ENCODE peak calls at places on chromosomes 1 and 21, in seven cellular contexts. I, C, T, X, H, W and E are unnamed samples.

GRCh38 chr21:33924766-33925100 is 9.1 kb upstream of the ATP5PO start:
- DNase-seq in H (peak), T (peak), W (no peak), X (no peak), I (no peak), C (no peak), E (no peak)

GRCh38 chr1:220631238-220631842 is 58.8 kb upstream of the C1orf115 start:
- DNase-seq in T (peak), H (no peak), C (peak), I (no peak), W (no peak), X (no peak), E (no peak)

GRCh38 chr1:113103048-113103447 is 30.1 kb downstream of the LRIG2 start:
- DNase-seq in I (no peak), C (no peak), H (no peak), X (no peak), T (peak), W (no peak), E (no peak)

GRCh38 chr1:111565079-111565478 is 54.5 kb upstream of the RAP1A start:
- DNase-seq in W (peak), C (peak), X (no peak), H (peak), I (peak), T (peak), E (peak)

GRCh38 chr1:114009393-114009792 is 30.1 kb downstream of the OLFML3 start:
- DNase-seq in C (peak), W (peak), I (peak), H (peak), X (no peak), T (peak), E (no peak)

GRCh38 chr1:200929530-200930278 is 35.0 kb downstream of the INAVA start:
- DNase-seq in W (no peak), T (no peak), C (no peak), X (no peak), I (no peak), H (no peak), E (no peak)

GRCh38 chr1:14149431-14149830 is 449.1 kb upstream of the KAZN start:
- DNase-seq in X (no peak), W (no peak), C (peak), I (peak), T (peak), H (no peak), E (no peak)

GRCh38 chr21:42413500-42413899 is 9.8 kb downstream of the UBASH3A start:
- DNase-seq in H (no peak), I (no peak), C (no peak), X (no peak), T (no peak), W (no peak), E (no peak)

GRCh38 chr1:156746716-156747631 is 4.5 kb downstream of the HDGF start:
- DNase-seq in I (peak), H (peak), X (no peak), C (peak), T (peak), W (peak), E (peak)

GRCh38 chr1:87803395-87803794 is 474.7 kb downstream of the LMO4 start:
- DNase-seq in T (no peak), W (no peak), H (no peak), C (no peak), I (no peak), X (no peak), E (no peak)

GRCh38 chr1:33176362-33176850 is 5.4 kb downstream of the TRIM62 start:
- DNase-seq in H (no peak), T (peak), W (peak), X (no peak), I (peak), C (peak), E (no peak)

GRCh38 chr1:219323426-219323825 is 149.7 kb downstream of the LYPLAL1 start:
- DNase-seq in H (no peak), W (peak), I (peak), C (peak), X (no peak), T (no peak), E (peak)

GRCh38 chr1:77039739-77040138 is 172.5 kb downstream of the ST6GALNAC5 start:
- DNase-seq in X (no peak), W (peak), H (no peak), T (peak), C (peak), I (peak), E (peak)

GRCh38 chr1:181033128-181033798 is 520 bp upstream of the MR1 start:
- DNase-seq in X (no peak), W (peak), H (peak), T (peak), C (peak), I (no peak), E (no peak)

GRCh38 chr1:111219466-111220286 is 7.8 kb upstream of the CHI3L2 start:
- DNase-seq in T (no peak), X (peak), C (no peak), W (no peak), I (no peak), H (peak), E (no peak)

GRCh38 chr1:10897981-10898728 is 101.7 kb upstream of the CASZ1 start:
- DNase-seq in C (no peak), H (peak), W (no peak), X (no peak), T (peak), I (peak), E (peak)

GRCh38 chr1:168279253-168279652 is 1.4 kb upstream of the TBX19 start:
- DNase-seq in T (no peak), H (no peak), W (no peak), C (no peak), I (no peak), X (no peak), E (no peak)

GRCh38 chr1:100835866-100836842 is 58.5 kb downstream of the EXTL2 start:
- DNase-seq in T (peak), W (peak), C (peak), H (no peak), X (no peak), I (no peak), E (no peak)

GRCh38 chr1:161073474-161074121 is 3.9 kb upstream of the ARHGAP30 start:
- DNase-seq in W (no peak), X (no peak), I (no peak), C (no peak), T (peak), H (no peak), E (no peak)

GRCh38 chr1:165871311-165872067 is 44.1 kb downstream of the UCK2 start:
- DNase-seq in T (peak), H (peak), W (peak), X (peak), C (no peak), I (peak), E (peak)

GRCh38 chr1:84913025-84913892 is 20.3 kb upstream of the LPAR3 start:
- DNase-seq in C (peak), I (peak), X (no peak), H (peak), T (peak), W (peak), E (no peak)

GRCh38 chr1:167435484-167435883 is 82.8 kb downstream of the CD247 start:
- DNase-seq in X (no peak), C (no peak), T (no peak), H (no peak), W (no peak), I (no peak), E (no peak)

GRCh38 chr1:229379901-229380300 is 37.1 kb upstream of the CCSAP start:
- DNase-seq in I (no peak), T (no peak), C (peak), H (no peak), W (no peak), X (no peak), E (no peak)

GRCh38 chr1:89995595-89996397 is 886 bp downstream of the ZNF326 start:
- DNase-seq in C (no peak), X (no peak), I (peak), T (peak), W (no peak), H (no peak), E (peak)

GRCh38 chr1:37098196-37098595 is 63.9 kb upstream of the GRIK3 start:
- DNase-seq in W (no peak), I (no peak), H (no peak), X (no peak), T (no peak), C (no peak), E (no peak)

GRCh38 chr21:43733060-43733459 is 14.1 kb downstream of the PDXK start:
- DNase-seq in H (no peak), W (no peak), T (no peak), C (no peak), X (no peak), I (no peak), E (no peak)
- H3K4me3 ChIP-seq in H (no peak), W (no peak), T (no peak), C (no peak), X (no peak), I (no peak), E (no peak)

GRCh38 chr1:44571712-44572571 is 102.3 kb downstream of the TMEM53 start:
- DNase-seq in C (peak), H (peak), T (peak), X (no peak), I (no peak), W (no peak), E (no peak)
- TF ChIP-seq CTCF in C (peak), H (peak), T (peak), X (peak), I (peak), W (peak), E (peak)

DNA sequence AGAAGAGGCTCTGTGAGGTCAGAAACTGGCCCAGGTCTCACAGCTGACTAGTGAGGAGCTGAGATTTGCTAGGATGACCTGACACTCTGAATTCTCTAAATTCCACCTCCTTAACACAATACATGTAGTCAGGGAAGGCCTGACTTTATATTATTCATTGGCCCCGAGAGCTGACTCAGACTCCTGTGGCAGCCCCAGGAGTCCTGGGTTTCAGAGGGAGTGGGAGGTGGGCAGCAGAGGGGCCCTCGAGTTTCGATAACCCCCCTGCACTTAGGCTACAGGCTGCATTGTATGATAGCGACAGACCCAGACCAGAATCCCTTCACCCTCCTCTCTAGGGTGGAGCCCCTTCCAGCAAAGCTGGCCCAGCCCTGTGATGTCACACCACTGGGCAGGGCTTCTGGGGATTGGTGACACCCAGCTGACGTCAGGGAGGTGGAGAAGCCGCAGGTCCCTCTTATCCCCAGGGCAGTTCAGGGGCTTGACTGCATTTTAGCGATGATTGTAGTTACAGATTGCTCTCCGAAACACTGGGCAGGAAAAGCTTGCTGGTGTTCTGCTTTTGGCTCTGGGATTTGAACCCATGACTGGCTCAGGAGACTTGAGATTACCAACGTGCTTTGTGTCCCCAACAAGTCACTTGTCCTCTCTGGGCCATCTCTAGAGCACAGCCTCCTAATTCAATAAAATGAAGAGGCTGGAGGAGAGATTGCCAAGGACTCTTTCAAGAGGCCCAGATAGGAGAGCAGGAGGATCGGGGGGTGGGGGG is 17.0 kb upstream of the GPR37L1 start:
- DNase-seq in C (peak), I (peak), T (peak), H (no peak), W (peak), X (no peak), E (peak)
- H3K4me3 ChIP-seq in C (no peak), I (no peak), T (no peak), H (no peak), W (no peak), X (no peak), E (no peak)

GRCh38 chr1:239893127-239893731 is 198.5 kb upstream of the FMN2 start:
- DNase-seq in X (no peak), H (no peak), W (no peak), I (no peak), T (peak), C (no peak), E (no peak)
- TF ChIP-seq CTCF in X (no peak), H (no peak), W (no peak), I (no peak), T (no peak), C (no peak), E (no peak)

GRCh38 chr1:1274931-1275431 is 1.3 kb upstream of the UBE2J2 start:
- DNase-seq in C (no peak), I (no peak), W (no peak), H (no peak), X (no peak), T (no peak), E (no peak)
- H3K4me3 ChIP-seq in C (no peak), I (no peak), W (no peak), H (no peak), X (no peak), T (no peak), E (no peak)

GRCh38 chr1:41513388-41513745 is 28.9 kb upstream of the EDN2 start:
- DNase-seq in H (no peak), I (no peak), W (no peak), C (no peak), T (no peak), X (no peak), E (no peak)
- TF ChIP-seq CTCF in H (peak), I (peak), W (peak), C (peak), T (peak), X (peak), E (peak)

DNA sequence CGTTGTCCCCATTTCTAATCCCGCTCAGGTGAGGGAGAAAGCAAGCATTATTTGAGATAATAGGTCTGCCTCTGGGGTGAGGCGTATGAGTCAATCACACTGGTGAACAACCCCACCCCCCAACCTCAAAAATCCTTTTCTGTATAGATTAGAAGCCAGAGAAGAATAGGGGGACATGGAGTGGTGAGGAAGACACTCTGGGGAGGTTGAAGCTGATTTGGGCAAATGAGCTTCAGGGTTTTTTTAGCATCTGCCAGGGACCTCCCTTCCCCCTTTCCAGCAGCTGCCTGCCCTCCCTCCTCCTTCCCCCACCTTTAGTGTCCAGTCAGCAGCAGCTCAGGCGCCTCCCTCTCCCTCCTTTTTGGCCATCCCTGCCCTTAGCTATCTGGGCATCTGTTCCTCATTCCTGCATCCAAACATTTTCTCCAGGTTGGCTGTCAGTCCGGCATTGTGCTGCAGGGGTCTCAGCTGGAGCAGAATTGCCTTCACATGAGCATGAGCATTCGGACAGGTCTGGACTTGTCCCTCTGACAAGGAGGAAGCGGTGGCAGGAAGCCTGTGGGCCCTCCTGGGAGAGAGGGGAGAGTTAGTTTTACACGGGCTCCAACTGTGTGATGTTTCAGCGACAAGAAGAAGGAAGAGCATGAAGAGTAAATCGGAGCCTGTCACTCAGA is 30.8 kb upstream of the PTGFRN start:
- DNase-seq in I (peak), H (peak), T (peak), C (peak), X (peak), W (peak), E (peak)
- H3K4me3 ChIP-seq in I (no peak), H (no peak), T (peak), C (peak), X (peak), W (peak), E (peak)

GRCh38 chr1:159854693-159855192 is 7.7 kb downstream of the VSIG8 start:
- DNase-seq in I (peak), C (peak), W (peak), H (peak), X (no peak), T (peak), E (peak)
- TF ChIP-seq CTCF in I (no peak), C (no peak), W (no peak), H (no peak), X (no peak), T (no peak), E (no peak)

GRCh38 chr1:147611587-147611986 is 58.7 kb downstream of the ACP6 start:
- DNase-seq in H (no peak), X (no peak), W (no peak), C (no peak), T (no peak), I (no peak), E (no peak)
- H3K4me3 ChIP-seq in H (no peak), X (no peak), W (no peak), C (no peak), T (no peak), I (no peak), E (no peak)

GRCh38 chr1:192506741-192507155 is 68.8 kb upstream of the RGS1 start:
- DNase-seq in X (no peak), H (peak), I (peak), W (peak), T (peak), C (peak), E (peak)
- TF ChIP-seq CTCF in X (peak), H (peak), I (peak), W (peak), T (no peak), C (peak), E (peak)